ENCODE peak calls at places on chromosomes 16 and 17, in five cellular contexts. V is HTR-8/SVneo; X is endothelial cell; P is EL; M is stimulated activated CD8-positive, alpha-beta memory T cell treated with anti-CD3 and anti-CD28 coated beads, Interleukin-7, amount 100 ng/mL, for 24 hours. Q is an unnamed sample.

GRCh38 chr17:68540981-68541380 is 28.8 kb downstream of the PRKAR1A start:
- DNase-seq in X (no peak), P (no peak), M (no peak), V (no peak), Q (no peak)

GRCh38 chr16:88634141-88634993 is 4.0 kb upstream of the IL17C start:
- DNase-seq in X (peak), P (peak), M (no peak), V (no peak), Q (no peak)

GRCh38 chr16:87956771-87957279 is 5.6 kb downstream of the BANP start:
- DNase-seq in P (peak), V (no peak), M (no peak), X (no peak), Q (no peak)

GRCh38 chr17:44894642-44895041 is 4.6 kb downstream of the EFTUD2 start:
- DNase-seq in V (no peak), P (no peak), M (no peak), X (no peak), Q (no peak)

GRCh38 chr17:77269696-77270681 is 129.2 kb downstream of the SEC14L1 start:
- DNase-seq in X (no peak), M (no peak), V (no peak), P (no peak), Q (no peak)

GRCh38 chr17:28645576-28645939 is 600 bp upstream of the BLTP2 start:
- DNase-seq in X (peak), M (no peak), V (no peak), P (no peak), Q (no peak)

GRCh38 chr17:7015587-7016020 is 3.2 kb downstream of the RNASEK start:
- DNase-seq in P (no peak), M (no peak), V (no peak), X (no peak), Q (no peak)

GRCh38 chr17:48603959-48604769 is 622 bp downstream of the HOXB6 start:
- DNase-seq in X (no peak), V (peak), P (no peak), M (no peak), Q (peak)

GRCh38 chr16:27698266-27698665 is 148.3 kb downstream of the KATNIP start:
- DNase-seq in P (no peak), M (no peak), V (no peak), X (peak), Q (peak)

GRCh38 chr17:51869387-51869786 is 289.1 kb downstream of the CA10 start:
- DNase-seq in M (no peak), P (peak), V (no peak), X (peak), Q (no peak)

GRCh38 chr16:71894229-71894920 is 956 bp upstream of the IST1 start:
- DNase-seq in X (peak), V (peak), M (no peak), P (peak), Q (peak)

GRCh38 chr17:2023692-2024571 is 1.2 kb downstream of the RTN4RL1 start:
- DNase-seq in M (no peak), X (peak), V (no peak), P (peak), Q (peak)

GRCh38 chr16:22624038-22624656 is 113.5 kb downstream of the NPIPB5 start:
- DNase-seq in P (no peak), V (no peak), M (no peak), X (no peak), Q (peak)

GRCh38 chr16:62021295-62021694 is 14.9 kb downstream of the CDH8 start:
- DNase-seq in M (no peak), X (no peak), V (no peak), P (no peak), Q (no peak)

GRCh38 chr17:2181206-2181983 is 122.2 kb downstream of the SMG6 start:
- DNase-seq in P (peak), X (no peak), V (no peak), M (no peak), Q (no peak)

GRCh38 chr16:75044800-75045361 is 46.1 kb downstream of the ZNRF1 start:
- DNase-seq in V (no peak), M (no peak), P (peak), X (no peak), Q (no peak)

GRCh38 chr16:70608516-70608915 is 37.8 kb upstream of the IL34 start:
- DNase-seq in P (no peak), M (no peak), V (no peak), X (no peak), Q (no peak)

GRCh38 chr17:10699861-10700260 is 2.5 kb downstream of the ADPRM start:
- DNase-seq in V (no peak), M (no peak), P (peak), X (no peak), Q (no peak)

GRCh38 chr17:49471089-49471683 is 23.9 kb upstream of the NGFR start:
- DNase-seq in V (no peak), X (no peak), M (no peak), P (no peak), Q (no peak)

GRCh38 chr16:24689128-24689527 is 40.3 kb upstream of the TNRC6A start:
- DNase-seq in P (peak), X (peak), M (no peak), V (peak), Q (peak)

GRCh38 chr16:86809458-86809955 is 231.2 kb downstream of the FOXL1 start:
- DNase-seq in X (no peak), M (no peak), V (peak), P (peak), Q (no peak)

GRCh38 chr17:7835818-7836595 is 2.0 kb downstream of the KDM6B start:
- DNase-seq in V (no peak), P (peak), M (no peak), X (peak), Q (peak)

GRCh38 chr17:82939213-82940030 is 99.6 kb upstream of the ZNF750 start:
- DNase-seq in X (no peak), P (no peak), M (no peak), V (no peak), Q (no peak)

GRCh38 chr17:59406808-59407381 is 75.4 kb downstream of the YPEL2 start:
- DNase-seq in X (no peak), V (peak), P (peak), M (no peak), Q (peak)